ENCODE peak calls at places on chromosomes 6 and 20, in four cellular contexts. Q is HepG2, W is WTC11, R is K562. M is an unnamed sample.

GRCh38 chr6:126672654-126673053 is 332.7 kb downstream of the CENPW start:
- DNase-seq in R (no peak), Q (no peak), W (no peak), M (no peak)

GRCh38 chr20:23105193-23105592 is 19.1 kb upstream of the CD93 start:
- DNase-seq in W (no peak), Q (no peak), R (no peak), M (no peak)

GRCh38 chr6:119277047-119277446 is 72.5 kb downstream of the MAN1A1 start:
- DNase-seq in R (no peak), Q (no peak), W (no peak), M (no peak)

GRCh38 chr6:112683926-112684325 is 336.8 kb downstream of the RFPL4B start:
- DNase-seq in W (no peak), R (no peak), Q (no peak), M (no peak)

GRCh38 chr6:147322299-147323162 is 118.3 kb downstream of the STXBP5 start:
- DNase-seq in R (no peak), Q (no peak), W (no peak), M (no peak)

GRCh38 chr6:135331002-135331401 is 149.9 kb downstream of the MYB start:
- DNase-seq in R (no peak), W (no peak), Q (no peak), M (no peak)

GRCh38 chr6:73521351-73522254 is 771 bp upstream of the EEF1A1 start:
- DNase-seq in Q (peak), R (no peak), W (peak), M (peak)

GRCh38 chr20:62239278-62239879 is 1.1 kb downstream of the OSBPL2 start:
- DNase-seq in Q (no peak), W (no peak), R (no peak), M (no peak)

GRCh38 chr6:54617730-54618129 is 228.8 kb upstream of the FAM83B start:
- DNase-seq in W (no peak), Q (peak), R (no peak), M (no peak)

GRCh38 chr20:59435496-59435895 is 135.1 kb downstream of the EDN3 start:
- DNase-seq in W (no peak), R (no peak), Q (no peak), M (no peak)
- TF ChIP-seq ELF4 in W (no peak), R (no peak), Q (no peak), M (no peak)

GRCh38 chr6:36292170-36292569 is 22.3 kb downstream of the PNPLA1 start:
- DNase-seq in R (no peak), Q (no peak), W (no peak), M (no peak)

GRCh38 chr6:36285797-36286196 is 15.9 kb downstream of the PNPLA1 start:
- DNase-seq in Q (no peak), R (no peak), W (no peak), M (no peak)

GRCh38 chr6:36289281-36290018 is 19.6 kb downstream of the PNPLA1 start:
- DNase-seq in Q (no peak), W (no peak), R (no peak), M (no peak)

GRCh38 chr6:36286858-36287257 is 17.0 kb downstream of the PNPLA1 start:
- DNase-seq in W (no peak), Q (no peak), R (no peak), M (no peak)

GRCh38 chr6:36290668-36291620 is 21.1 kb downstream of the PNPLA1 start:
- DNase-seq in W (no peak), R (peak), Q (no peak), M (no peak)
- TF ChIP-seq ELF4 in W (no peak), R (no peak), Q (no peak), M (no peak)

DNA sequence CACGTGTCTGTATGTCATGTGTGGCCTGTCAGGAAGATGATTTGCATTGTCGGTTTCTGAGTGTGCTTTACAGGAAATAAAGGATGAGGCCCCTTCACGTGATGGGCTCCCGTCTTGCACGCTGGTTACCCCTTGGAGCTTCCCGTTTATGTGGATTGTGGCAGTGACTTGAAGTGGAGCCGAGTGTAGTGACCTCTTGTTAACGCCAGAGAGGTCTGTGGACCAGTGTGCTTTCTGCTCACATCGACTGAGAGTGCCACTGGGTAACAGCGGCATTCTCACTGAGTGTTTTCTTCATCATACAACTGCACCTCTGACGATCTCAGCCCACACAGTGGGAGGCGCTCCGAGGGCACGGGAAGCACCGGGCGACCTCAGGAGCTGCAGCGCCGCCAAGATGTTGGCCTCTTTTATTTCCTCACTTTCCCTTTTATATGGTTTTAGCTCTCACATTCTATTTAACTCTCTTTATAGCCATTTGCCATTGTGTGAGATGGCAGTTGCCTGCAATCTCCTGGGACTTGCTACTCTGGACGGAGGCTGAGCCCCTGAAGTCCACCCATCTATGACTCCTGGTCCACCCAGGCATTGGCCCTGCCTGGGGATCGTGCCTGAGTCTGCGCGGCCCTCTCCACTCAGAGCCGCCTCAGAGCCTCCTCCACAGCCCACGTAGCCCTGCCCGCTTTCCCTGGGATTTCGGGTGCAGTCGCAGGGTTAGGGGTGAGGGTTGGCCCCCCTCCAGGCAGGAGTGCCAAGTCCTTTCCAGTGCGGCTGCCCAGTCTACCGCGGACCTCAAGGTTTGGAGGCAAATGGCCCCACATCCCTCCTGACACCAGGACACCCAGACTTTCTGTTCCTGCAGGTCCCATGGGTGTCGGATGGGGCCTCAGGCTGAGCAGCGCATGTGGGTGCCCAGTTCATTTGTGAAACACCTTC is 238.9 kb downstream of the ERMARD start:
- DNase-seq in W (no peak), Q (no peak), R (no peak), M (no peak)
- TF ChIP-seq ELF4 in W (no peak), Q (no peak), R (no peak), M (no peak)

DNA sequence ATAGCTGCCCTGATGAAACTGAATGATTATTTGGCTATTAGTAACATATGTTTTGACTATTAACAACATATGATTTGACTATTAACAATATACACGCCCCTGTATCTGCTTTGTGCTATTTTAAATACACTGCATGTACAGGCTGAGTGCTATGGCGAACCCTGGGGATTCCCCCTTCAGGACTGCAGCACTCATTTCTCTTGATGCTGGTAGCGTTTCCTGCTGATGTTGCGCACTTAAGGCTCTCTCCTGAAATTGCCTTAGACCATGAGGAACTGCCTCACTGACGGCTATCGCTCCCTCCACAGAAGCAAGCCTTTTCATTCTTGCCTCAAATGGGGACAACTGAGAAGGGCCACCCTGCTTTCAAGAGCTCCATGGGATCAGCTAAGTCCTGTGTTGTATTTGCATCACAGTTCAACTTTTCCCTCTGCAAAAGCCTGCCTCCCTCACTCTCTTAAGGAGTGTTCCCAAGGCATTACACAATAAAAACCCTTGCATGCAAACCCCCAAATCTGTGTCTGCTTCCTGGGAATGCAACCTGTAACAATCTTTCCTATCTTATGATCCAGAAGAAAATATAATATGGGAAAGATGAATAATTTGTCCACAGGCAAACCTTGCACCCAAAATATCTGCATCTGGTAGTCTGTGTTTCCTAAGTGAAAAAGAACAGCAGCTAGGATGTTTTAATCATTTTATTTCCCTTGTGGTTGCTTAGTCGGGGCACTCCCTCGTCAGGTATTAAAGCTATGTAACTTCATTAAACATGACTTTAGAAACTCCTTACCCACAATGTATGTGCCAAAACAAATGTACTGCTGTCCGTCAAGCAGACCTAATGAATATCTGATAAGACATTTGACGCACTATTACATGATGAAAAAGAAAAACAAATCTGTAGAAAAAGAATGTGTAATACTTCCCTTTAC is 456.4 kb downstream of the COL12A1 start:
- DNase-seq in R (no peak), W (no peak), Q (no peak), M (no peak)
- TF ChIP-seq ELF4 in R (no peak), W (no peak), Q (no peak), M (no peak)

GRCh38 chr6:2990179-2990931 is 9.3 kb upstream of the NQO2 start:
- DNase-seq in W (no peak), Q (no peak), R (peak), M (no peak)
- TF ChIP-seq ELF4 in W (no peak), Q (peak), R (peak), M (no peak)

GRCh38 chr20:34030453-34030852 is 36.7 kb downstream of the RALY start:
- DNase-seq in Q (no peak), R (no peak), W (no peak), M (no peak)
- TF ChIP-seq ELF4 in Q (no peak), R (no peak), W (no peak), M (no peak)

GRCh38 chr6:143570147-143570853 is 58.8 kb upstream of the FUCA2 start:
- DNase-seq in Q (no peak), W (no peak), R (no peak), M (no peak)

GRCh38 chr6:143564484-143565017 is 53.0 kb upstream of the FUCA2 start:
- DNase-seq in Q (no peak), W (no peak), R (no peak), M (no peak)

GRCh38 chr6:143569035-143569434 is 57.5 kb upstream of the FUCA2 start:
- DNase-seq in R (no peak), W (no peak), Q (no peak), M (no peak)
- TF ChIP-seq ELF4 in R (no peak), W (no peak), Q (no peak), M (no peak)

DNA sequence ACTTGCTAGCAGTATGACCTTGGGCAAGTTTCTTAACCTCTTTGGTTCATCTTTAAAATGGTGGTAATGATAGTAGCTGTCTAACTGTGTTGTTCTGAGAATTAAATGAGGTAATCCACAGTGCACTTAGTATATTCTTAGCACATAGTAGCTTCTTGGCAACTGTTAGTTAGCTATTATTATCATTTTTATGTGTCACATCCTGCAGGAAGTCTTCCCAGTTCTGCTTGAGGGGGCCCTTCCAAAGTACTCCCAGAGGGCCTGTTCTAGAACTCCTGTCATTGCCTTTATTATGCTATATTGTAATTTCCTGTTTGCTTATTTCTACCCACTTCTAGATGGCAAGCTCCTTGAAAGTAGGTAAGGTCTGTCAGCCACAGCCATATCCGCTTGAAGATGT is 30.6 kb downstream of the ANKS1A start:
- DNase-seq in Q (no peak), R (no peak), W (no peak), M (no peak)
- TF ChIP-seq ELF4 in Q (no peak), R (no peak), W (no peak), M (no peak)

DNA sequence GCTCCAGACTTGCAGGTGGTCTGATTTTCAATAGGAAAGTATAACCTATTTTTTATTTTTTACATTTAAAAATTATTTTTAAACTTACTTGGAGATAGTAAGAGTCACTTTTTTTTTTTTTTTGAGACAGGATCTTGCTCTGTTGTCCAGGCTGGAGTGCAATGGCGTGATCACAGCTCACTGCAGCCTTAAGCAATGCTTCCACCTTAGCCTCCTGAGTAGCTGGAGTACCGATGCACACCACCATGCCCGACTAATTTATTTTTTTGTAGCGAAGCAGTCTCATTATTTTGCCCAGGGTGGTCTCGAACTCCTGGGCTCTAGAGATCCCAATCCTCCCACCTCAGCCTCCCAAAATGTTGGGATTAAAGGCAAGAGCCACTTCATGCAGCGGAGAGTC is 84.8 kb upstream of the RALY start:
- DNase-seq in Q (no peak), R (no peak), W (no peak), M (no peak)
- TF ChIP-seq ELF4 in Q (no peak), R (no peak), W (no peak), M (no peak)